ENCODE peak calls at places on chromosome 13, in nine cellular contexts. One of them, this sample, is unnamed.

GRCh38 chr13:112942689-112943308 is 26.2 kb upstream of the MCF2L start:
- DNase-seq in activated CD4-positive, alpha-beta memory T cell treated with anti-CD3 and anti-CD28 coated beads, Interleukin-2, amount 10 ng/mL, durations not matched to agents 7 days and 5 days: peak; percentile 94
- DNase-seq in cardiac fibroblast: peak; percentile 95
- DNase-seq in A549: peak; percentile 92
- DNase-seq in hypothalamus: peak; percentile 92
- DNase-seq in activated CD4-positive, alpha-beta T cell treated with anti-CD3 and anti-CD28 coated beads, Interleukin-2, amount 50 U/mL, for 48 hours: peak; percentile 99
- DNase-seq in GM18507: peak; percentile 74
- DNase-seq in mammary epithelial cell: peak; percentile 84
- DNase-seq in stimulated activated CD4-positive, alpha-beta T cell treated with anti-CD3 and anti-CD28 coated beads, Interleukin-15, amount 100 ng/mL, for 48 hours: peak; percentile 89
- DNase-seq in this sample: peak; percentile 89

GRCh38 chr13:44230736-44231135 is 142.9 kb upstream of the SERP2 start:
- DNase-seq in activated CD4-positive, alpha-beta memory T cell treated with anti-CD3 and anti-CD28 coated beads, Interleukin-2, amount 10 ng/mL, durations not matched to agents 7 days and 5 days: no peak
- DNase-seq in cardiac fibroblast: peak; percentile 77
- DNase-seq in A549: no peak
- DNase-seq in hypothalamus: no peak
- DNase-seq in activated CD4-positive, alpha-beta T cell treated with anti-CD3 and anti-CD28 coated beads, Interleukin-2, amount 50 U/mL, for 48 hours: no peak
- DNase-seq in GM18507: no peak
- DNase-seq in mammary epithelial cell: no peak
- DNase-seq in stimulated activated CD4-positive, alpha-beta T cell treated with anti-CD3 and anti-CD28 coated beads, Interleukin-15, amount 100 ng/mL, for 48 hours: no peak
- DNase-seq in this sample: no peak

GRCh38 chr13:45289936-45290563 is 50.9 kb downstream of the TPT1 start:
- DNase-seq in activated CD4-positive, alpha-beta memory T cell treated with anti-CD3 and anti-CD28 coated beads, Interleukin-2, amount 10 ng/mL, durations not matched to agents 7 days and 5 days: no peak
- DNase-seq in cardiac fibroblast: peak; percentile 36
- DNase-seq in A549: no peak
- DNase-seq in hypothalamus: no peak
- DNase-seq in activated CD4-positive, alpha-beta T cell treated with anti-CD3 and anti-CD28 coated beads, Interleukin-2, amount 50 U/mL, for 48 hours: no peak
- DNase-seq in GM18507: no peak
- DNase-seq in mammary epithelial cell: no peak
- DNase-seq in stimulated activated CD4-positive, alpha-beta T cell treated with anti-CD3 and anti-CD28 coated beads, Interleukin-15, amount 100 ng/mL, for 48 hours: no peak
- DNase-seq in this sample: no peak

GRCh38 chr13:29802621-29803020 is 47.8 kb downstream of the UBL3 start:
- DNase-seq in activated CD4-positive, alpha-beta memory T cell treated with anti-CD3 and anti-CD28 coated beads, Interleukin-2, amount 10 ng/mL, durations not matched to agents 7 days and 5 days: no peak
- DNase-seq in cardiac fibroblast: peak; percentile 12
- DNase-seq in A549: no peak
- DNase-seq in hypothalamus: no peak
- DNase-seq in activated CD4-positive, alpha-beta T cell treated with anti-CD3 and anti-CD28 coated beads, Interleukin-2, amount 50 U/mL, for 48 hours: no peak
- DNase-seq in GM18507: no peak
- DNase-seq in mammary epithelial cell: peak; percentile 9
- DNase-seq in stimulated activated CD4-positive, alpha-beta T cell treated with anti-CD3 and anti-CD28 coated beads, Interleukin-15, amount 100 ng/mL, for 48 hours: no peak
- DNase-seq in this sample: no peak

GRCh38 chr13:71618154-71618553 is 248.8 kb downstream of the DACH1 start:
- DNase-seq in activated CD4-positive, alpha-beta memory T cell treated with anti-CD3 and anti-CD28 coated beads, Interleukin-2, amount 10 ng/mL, durations not matched to agents 7 days and 5 days: no peak
- DNase-seq in cardiac fibroblast: peak; percentile 22
- DNase-seq in A549: no peak
- DNase-seq in hypothalamus: no peak
- DNase-seq in activated CD4-positive, alpha-beta T cell treated with anti-CD3 and anti-CD28 coated beads, Interleukin-2, amount 50 U/mL, for 48 hours: no peak
- DNase-seq in GM18507: no peak
- DNase-seq in mammary epithelial cell: no peak
- DNase-seq in stimulated activated CD4-positive, alpha-beta T cell treated with anti-CD3 and anti-CD28 coated beads, Interleukin-15, amount 100 ng/mL, for 48 hours: no peak
- DNase-seq in this sample: no peak

GRCh38 chr13:49652691-49653305 is 24.5 kb downstream of the ARL11 start:
- DNase-seq in activated CD4-positive, alpha-beta memory T cell treated with anti-CD3 and anti-CD28 coated beads, Interleukin-2, amount 10 ng/mL, durations not matched to agents 7 days and 5 days: peak; percentile 32
- DNase-seq in cardiac fibroblast: peak; percentile 52
- DNase-seq in A549: peak; percentile 52
- DNase-seq in hypothalamus: peak; percentile 9
- DNase-seq in activated CD4-positive, alpha-beta T cell treated with anti-CD3 and anti-CD28 coated beads, Interleukin-2, amount 50 U/mL, for 48 hours: peak; percentile 24
- DNase-seq in GM18507: no peak
- DNase-seq in mammary epithelial cell: no peak
- DNase-seq in stimulated activated CD4-positive, alpha-beta T cell treated with anti-CD3 and anti-CD28 coated beads, Interleukin-15, amount 100 ng/mL, for 48 hours: no peak
- DNase-seq in this sample: peak; percentile 72

GRCh38 chr13:45621950-45622349 is 6.4 kb upstream of the ERICH6B start:
- DNase-seq in activated CD4-positive, alpha-beta memory T cell treated with anti-CD3 and anti-CD28 coated beads, Interleukin-2, amount 10 ng/mL, durations not matched to agents 7 days and 5 days: no peak
- DNase-seq in cardiac fibroblast: no peak
- DNase-seq in A549: no peak
- DNase-seq in hypothalamus: no peak
- DNase-seq in activated CD4-positive, alpha-beta T cell treated with anti-CD3 and anti-CD28 coated beads, Interleukin-2, amount 50 U/mL, for 48 hours: no peak
- DNase-seq in GM18507: no peak
- DNase-seq in mammary epithelial cell: no peak
- DNase-seq in stimulated activated CD4-positive, alpha-beta T cell treated with anti-CD3 and anti-CD28 coated beads, Interleukin-15, amount 100 ng/mL, for 48 hours: no peak
- DNase-seq in this sample: no peak

GRCh38 chr13:21420706-21421105 is 38.4 kb downstream of the ZDHHC20 start:
- DNase-seq in activated CD4-positive, alpha-beta memory T cell treated with anti-CD3 and anti-CD28 coated beads, Interleukin-2, amount 10 ng/mL, durations not matched to agents 7 days and 5 days: no peak
- DNase-seq in cardiac fibroblast: peak; percentile 49
- DNase-seq in A549: no peak
- DNase-seq in hypothalamus: no peak
- DNase-seq in activated CD4-positive, alpha-beta T cell treated with anti-CD3 and anti-CD28 coated beads, Interleukin-2, amount 50 U/mL, for 48 hours: no peak
- DNase-seq in GM18507: no peak
- DNase-seq in mammary epithelial cell: peak; percentile 23
- DNase-seq in stimulated activated CD4-positive, alpha-beta T cell treated with anti-CD3 and anti-CD28 coated beads, Interleukin-15, amount 100 ng/mL, for 48 hours: no peak
- DNase-seq in this sample: no peak

GRCh38 chr13:110820311-110820710 is 94.6 kb downstream of the ANKRD10 start:
- DNase-seq in activated CD4-positive, alpha-beta memory T cell treated with anti-CD3 and anti-CD28 coated beads, Interleukin-2, amount 10 ng/mL, durations not matched to agents 7 days and 5 days: no peak
- DNase-seq in cardiac fibroblast: no peak
- DNase-seq in A549: no peak
- DNase-seq in hypothalamus: no peak
- DNase-seq in activated CD4-positive, alpha-beta T cell treated with anti-CD3 and anti-CD28 coated beads, Interleukin-2, amount 50 U/mL, for 48 hours: no peak
- DNase-seq in GM18507: no peak
- DNase-seq in mammary epithelial cell: no peak
- DNase-seq in stimulated activated CD4-positive, alpha-beta T cell treated with anti-CD3 and anti-CD28 coated beads, Interleukin-15, amount 100 ng/mL, for 48 hours: no peak
- DNase-seq in this sample: no peak

GRCh38 chr13:71797487-71797886 is 69.5 kb downstream of the DACH1 start:
- DNase-seq in activated CD4-positive, alpha-beta memory T cell treated with anti-CD3 and anti-CD28 coated beads, Interleukin-2, amount 10 ng/mL, durations not matched to agents 7 days and 5 days: no peak
- DNase-seq in cardiac fibroblast: no peak
- DNase-seq in A549: no peak
- DNase-seq in hypothalamus: no peak
- DNase-seq in activated CD4-positive, alpha-beta T cell treated with anti-CD3 and anti-CD28 coated beads, Interleukin-2, amount 50 U/mL, for 48 hours: no peak
- DNase-seq in GM18507: no peak
- DNase-seq in mammary epithelial cell: no peak
- DNase-seq in stimulated activated CD4-positive, alpha-beta T cell treated with anti-CD3 and anti-CD28 coated beads, Interleukin-15, amount 100 ng/mL, for 48 hours: no peak
- DNase-seq in this sample: no peak

GRCh38 chr13:74771964-74772363 is 637.8 kb upstream of the KLF12 start:
- DNase-seq in activated CD4-positive, alpha-beta memory T cell treated with anti-CD3 and anti-CD28 coated beads, Interleukin-2, amount 10 ng/mL, durations not matched to agents 7 days and 5 days: no peak
- DNase-seq in cardiac fibroblast: peak; percentile 93
- DNase-seq in A549: peak; percentile 13
- DNase-seq in hypothalamus: no peak
- DNase-seq in activated CD4-positive, alpha-beta T cell treated with anti-CD3 and anti-CD28 coated beads, Interleukin-2, amount 50 U/mL, for 48 hours: no peak
- DNase-seq in GM18507: no peak
- DNase-seq in mammary epithelial cell: peak; percentile 80
- DNase-seq in stimulated activated CD4-positive, alpha-beta T cell treated with anti-CD3 and anti-CD28 coated beads, Interleukin-15, amount 100 ng/mL, for 48 hours: no peak
- DNase-seq in this sample: no peak

GRCh38 chr13:80979035-80979641 is 638.2 kb upstream of the SPRY2 start:
- DNase-seq in activated CD4-positive, alpha-beta memory T cell treated with anti-CD3 and anti-CD28 coated beads, Interleukin-2, amount 10 ng/mL, durations not matched to agents 7 days and 5 days: peak; percentile 21
- DNase-seq in cardiac fibroblast: peak; percentile 89
- DNase-seq in A549: peak; percentile 70
- DNase-seq in hypothalamus: peak; percentile 35
- DNase-seq in activated CD4-positive, alpha-beta T cell treated with anti-CD3 and anti-CD28 coated beads, Interleukin-2, amount 50 U/mL, for 48 hours: peak; percentile 18
- DNase-seq in GM18507: peak; percentile 11
- DNase-seq in mammary epithelial cell: peak; percentile 42
- DNase-seq in stimulated activated CD4-positive, alpha-beta T cell treated with anti-CD3 and anti-CD28 coated beads, Interleukin-15, amount 100 ng/mL, for 48 hours: no peak
- DNase-seq in this sample: no peak

GRCh38 chr13:53200498-53201453 is 172.2 kb downstream of the OLFM4 start:
- DNase-seq in activated CD4-positive, alpha-beta memory T cell treated with anti-CD3 and anti-CD28 coated beads, Interleukin-2, amount 10 ng/mL, durations not matched to agents 7 days and 5 days: no peak
- DNase-seq in cardiac fibroblast: peak; percentile 3
- DNase-seq in A549: no peak
- DNase-seq in hypothalamus: peak; percentile 7
- DNase-seq in activated CD4-positive, alpha-beta T cell treated with anti-CD3 and anti-CD28 coated beads, Interleukin-2, amount 50 U/mL, for 48 hours: peak; percentile 11
- DNase-seq in GM18507: no peak
- DNase-seq in mammary epithelial cell: no peak
- DNase-seq in stimulated activated CD4-positive, alpha-beta T cell treated with anti-CD3 and anti-CD28 coated beads, Interleukin-15, amount 100 ng/mL, for 48 hours: no peak
- DNase-seq in this sample: no peak

GRCh38 chr13:97194473-97194872 is 27.7 kb upstream of the MBNL2 start:
- DNase-seq in activated CD4-positive, alpha-beta memory T cell treated with anti-CD3 and anti-CD28 coated beads, Interleukin-2, amount 10 ng/mL, durations not matched to agents 7 days and 5 days: no peak
- DNase-seq in cardiac fibroblast: peak; percentile 19
- DNase-seq in A549: no peak
- DNase-seq in hypothalamus: no peak
- DNase-seq in activated CD4-positive, alpha-beta T cell treated with anti-CD3 and anti-CD28 coated beads, Interleukin-2, amount 50 U/mL, for 48 hours: no peak
- DNase-seq in GM18507: no peak
- DNase-seq in mammary epithelial cell: peak; percentile 74
- DNase-seq in stimulated activated CD4-positive, alpha-beta T cell treated with anti-CD3 and anti-CD28 coated beads, Interleukin-15, amount 100 ng/mL, for 48 hours: no peak
- DNase-seq in this sample: no peak

GRCh38 chr13:72839831-72840426 is 58.0 kb downstream of the PIBF1 start:
- DNase-seq in activated CD4-positive, alpha-beta memory T cell treated with anti-CD3 and anti-CD28 coated beads, Interleukin-2, amount 10 ng/mL, durations not matched to agents 7 days and 5 days: peak; percentile 54
- DNase-seq in cardiac fibroblast: peak; percentile 64
- DNase-seq in A549: peak; percentile 60
- DNase-seq in hypothalamus: no peak
- DNase-seq in activated CD4-positive, alpha-beta T cell treated with anti-CD3 and anti-CD28 coated beads, Interleukin-2, amount 50 U/mL, for 48 hours: peak; percentile 58
- DNase-seq in GM18507: peak; percentile 12
- DNase-seq in mammary epithelial cell: peak; percentile 69
- DNase-seq in stimulated activated CD4-positive, alpha-beta T cell treated with anti-CD3 and anti-CD28 coated beads, Interleukin-15, amount 100 ng/mL, for 48 hours: no peak
- DNase-seq in this sample: no peak